ENCODE peak calls at places on chromosomes 5 and 9, in seven cellular contexts. R is fibroblast of lung, T is tibial artery, V is stomach, G is heart right ventricle, N is upper lobe of right lung, C is HCT116. S is an unnamed sample.

GRCh38 chr5:142881076-142881466 is 110.9 kb downstream of the ARHGAP26 start:
- DNase-seq in T (no peak), V (no peak), C (no peak), R (peak; percentile 81), G (no peak), N (no peak), S (no peak)

GRCh38 chr9:134879664-134880483 is 736 bp upstream of the FCN2 start:
- DNase-seq in N (no peak), R (no peak), T (no peak), V (no peak), C (no peak), G (no peak), S (peak; percentile 59)

GRCh38 chr9:123365287-123365880 is 9.4 kb downstream of the CRB2 start:
- DNase-seq in T (no peak), R (no peak), G (no peak), N (no peak), C (no peak), V (no peak), S (no peak)

GRCh38 chr5:98455660-98456059 is 317.8 kb upstream of the RGMB start:
- DNase-seq in N (no peak), R (peak; percentile 79), V (no peak), G (no peak), T (no peak), C (no peak), S (no peak)

GRCh38 chr5:39024884-39025283 is 49.3 kb downstream of the RICTOR start:
- DNase-seq in V (no peak), R (peak; percentile 53), G (no peak), N (no peak), T (no peak), C (no peak), S (no peak)

GRCh38 chr5:33657804-33658435 is 217.2 kb downstream of the TARS1 start:
- DNase-seq in C (no peak), G (no peak), V (no peak), N (no peak), R (peak; percentile 49), T (no peak), S (no peak)

GRCh38 chr5:152177626-152178349 is 227.3 kb downstream of the NMUR2 start:
- DNase-seq in V (no peak), T (no peak), C (no peak), N (no peak), R (no peak), G (no peak), S (no peak)

GRCh38 chr5:154625031-154625430 is 130.1 kb upstream of the LARP1 start:
- DNase-seq in V (no peak), N (no peak), G (no peak), C (no peak), T (no peak), R (no peak), S (no peak)

GRCh38 chr5:68227532-68228160 is 12.1 kb downstream of the PIK3R1 start:
- DNase-seq in G (no peak), N (no peak), C (no peak), T (no peak), R (no peak), V (no peak), S (no peak)

GRCh38 chr5:30802961-30803705 is 390.4 kb upstream of the CDH6 start:
- DNase-seq in T (no peak), G (no peak), C (no peak), N (no peak), R (peak; percentile 32), V (no peak), S (no peak)
- TF ChIP-seq CTCF in T (no peak), G (no peak), C (no peak), N (no peak), R (no peak), V (no peak), S (no peak)

GRCh38 chr9:36846621-36847020 is 187.4 kb downstream of the PAX5 start:
- DNase-seq in C (no peak), V (no peak), G (no peak), T (no peak), R (no peak), N (no peak), S (no peak)
- H3K36me3 ChIP-seq in C (no peaks in the 10 kb centered on the region), V (no peaks in the 10 kb centered on the region), G (no peaks in the 10 kb centered on the region), T (no peaks in the 10 kb centered on the region), R (no peaks in the 10 kb centered on the region), N (no peaks in the 10 kb centered on the region), S (no peaks in the 10 kb centered on the region)

DNA sequence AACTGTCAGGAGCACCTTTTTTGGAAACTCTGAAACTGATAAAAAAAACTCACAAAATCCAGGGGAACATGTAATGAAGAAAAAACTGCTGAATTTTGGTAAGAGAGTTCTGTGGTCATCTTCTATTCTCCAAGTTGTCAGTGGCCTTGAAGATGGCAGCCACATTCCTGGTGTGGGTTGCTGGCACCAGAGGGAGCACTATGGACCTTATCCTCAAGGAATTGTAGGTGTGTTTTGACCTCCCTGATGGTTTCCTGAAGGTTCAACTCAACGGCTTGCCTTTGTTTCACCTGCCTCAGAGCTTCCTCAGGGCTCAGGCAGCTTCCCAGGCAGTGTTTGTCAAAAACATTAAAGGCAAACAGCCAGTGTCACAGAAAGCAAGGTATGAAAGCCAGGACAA is 2.2 kb upstream of the SLC38A9 start:
- DNase-seq in G (no peak), R (no peak), C (peak; percentile 19), V (no peak), N (no peak), T (no peak), S (no peak)
- TF ChIP-seq CTCF in G (no peak), R (no peak), C (peak; percentile 34), V (no peak), N (no peak), T (no peak), S (no peak)

GRCh38 chr5:170266570-170267379 is 30.8 kb downstream of the LCP2 start:
- DNase-seq in T (no peak), R (no peak), V (no peak), G (no peak), N (no peak), C (no peak), S (no peak)

GRCh38 chr5:170257370-170257769 is 24.6 kb downstream of the C5orf58 start:
- DNase-seq in C (no peak), G (no peak), R (no peak), V (no peak), N (no peak), T (no peak), S (no peak)

GRCh38 chr5:170263906-170264305 is 31.1 kb downstream of the C5orf58 start:
- DNase-seq in G (no peak), C (no peak), N (no peak), T (no peak), R (no peak), V (no peak), S (no peak)

GRCh38 chr5:170265527-170265926 is 32.0 kb downstream of the LCP2 start:
- DNase-seq in C (no peak), R (peak; percentile 14), V (no peak), N (no peak), T (no peak), G (peak; percentile 18), S (peak; percentile 22)

GRCh38 chr5:170262061-170262764 is 29.4 kb downstream of the C5orf58 start:
- DNase-seq in N (no peak), C (no peak), R (no peak), T (no peak), V (no peak), G (no peak), S (no peak)
- H3K36me3 ChIP-seq in N (peaks cover 79% of the 10 kb centered on the region), C (no peaks in the 10 kb centered on the region), R (no peaks in the 10 kb centered on the region), T (peaks cover 8% of the 10 kb centered on the region), V (peaks cover 60% of the 10 kb centered on the region), G (no peaks in the 10 kb centered on the region), S (no peaks in the 10 kb centered on the region)

GRCh38 chr5:41754857-41755256 is 115.4 kb downstream of the OXCT1 start:
- DNase-seq in T (no peak), C (no peak), N (no peak), V (no peak), R (no peak), G (no peak), S (no peak)
- TF ChIP-seq CTCF in T (no peak), C (peak; percentile 4), N (no peak), V (no peak), R (peak; percentile 5), G (no peak), S (peak; percentile 9)

DNA sequence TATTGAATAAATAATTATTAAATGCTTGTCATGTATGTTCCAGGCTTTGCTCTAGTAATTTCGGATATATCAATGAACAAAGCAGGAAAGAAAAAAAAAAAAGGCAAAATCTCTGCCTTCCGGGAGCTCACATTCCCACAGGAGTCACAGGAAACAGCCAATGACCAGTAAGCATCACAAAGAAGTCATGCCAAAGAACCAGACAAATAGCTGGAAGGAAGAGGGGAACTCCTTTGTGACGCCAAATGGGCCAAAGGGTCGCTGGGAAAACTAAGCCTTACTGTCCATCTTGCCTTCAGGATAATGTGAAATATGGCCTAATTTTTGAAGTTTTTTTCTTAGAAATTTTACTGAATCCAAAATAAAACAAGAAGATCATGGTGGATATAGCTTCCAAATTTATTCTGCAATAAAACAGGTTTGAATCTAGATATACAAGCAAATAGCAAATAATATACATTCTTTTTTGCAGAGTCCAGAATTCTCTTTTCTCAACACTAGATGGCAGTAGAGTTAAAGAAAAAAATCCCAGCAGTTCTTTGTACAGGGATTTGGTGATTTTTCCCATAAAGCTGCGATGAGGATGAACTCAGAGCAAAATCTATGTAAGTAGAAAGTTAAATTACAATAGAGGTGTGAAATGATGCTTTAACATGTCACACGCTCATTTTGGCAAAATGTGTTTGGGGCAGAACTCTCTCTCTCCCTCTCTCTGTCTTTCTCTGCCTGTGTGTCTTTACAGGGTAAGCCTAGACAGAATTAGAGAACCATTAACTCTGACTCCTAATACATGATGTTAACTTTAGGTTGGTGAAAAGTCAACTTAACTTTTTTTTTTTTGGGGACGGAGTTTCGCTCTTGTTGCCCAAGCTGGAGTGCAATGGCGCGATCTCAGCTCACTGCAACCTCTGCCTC is 60.0 kb upstream of the TUT7 start:
- DNase-seq in C (no peak), V (no peak), G (no peak), R (peak; percentile 25), T (no peak), N (no peak), S (no peak)
- H3K36me3 ChIP-seq in C (no peaks in the 10 kb centered on the region), V (no peaks in the 10 kb centered on the region), G (no peaks in the 10 kb centered on the region), R (no peaks in the 10 kb centered on the region), T (no peaks in the 10 kb centered on the region), N (no peaks in the 10 kb centered on the region), S (no peaks in the 10 kb centered on the region)

S was measured in adrenal gland.